ENCODE peak calls at places on chromosomes 6 and 20, in six cellular contexts. Y is EL; U is right cardiac atrium; S is Caki2; T is epithelial cell of esophagus; N is stimulated activated naive CD8-positive, alpha-beta T cell treated with anti-CD3 and anti-CD28 coated beads, Interleukin-15, Interleukin-2, amounts not matched to agents 100 U/mL and 50 U/mL, for 24 hours. W is an unnamed sample.

GRCh38 chr6:24829657-24830056 is 30.9 kb upstream of the ARMH2 start:
- DNase-seq in U (no peak), Y (no peak), T (no peak), S (no peak), N (no peak), W (no peak)

GRCh38 chr6:11700118-11700718 is 78.4 kb downstream of the ADTRP start:
- DNase-seq in Y (peak), U (no peak), S (peak), T (peak), N (no peak), W (peak)

GRCh38 chr6:104885518-104886043 is 25.9 kb upstream of the HACE1 start:
- DNase-seq in S (no peak), Y (no peak), U (no peak), T (no peak), N (no peak), W (no peak)

GRCh38 chr6:15511248-15512125 is 151.3 kb downstream of the DTNBP1 start:
- DNase-seq in S (no peak), N (no peak), U (peak), T (no peak), Y (no peak), W (no peak)

GRCh38 chr20:24840121-24840713 is 108.9 kb upstream of the CST7 start:
- DNase-seq in U (no peak), S (no peak), N (no peak), T (no peak), Y (no peak), W (no peak)

GRCh38 chr20:51121272-51121671 is 98.4 kb upstream of the KCNG1 start:
- DNase-seq in N (no peak), U (no peak), Y (no peak), T (no peak), S (no peak), W (no peak)

GRCh38 chr6:68211242-68211795 is 423.8 kb upstream of the ADGRB3 start:
- DNase-seq in N (no peak), U (no peak), T (peak), Y (no peak), S (no peak), W (no peak)

GRCh38 chr6:73079611-73079955 is 145.7 kb downstream of the KHDC1L start:
- DNase-seq in T (peak), Y (peak), N (no peak), U (no peak), S (no peak), W (no peak)

GRCh38 chr20:37943033-37943432 is 40.1 kb downstream of the VSTM2L start:
- DNase-seq in N (no peak), T (no peak), U (no peak), Y (no peak), S (no peak), W (no peak)

W was measured in pons.